ENCODE peak calls at places on chromosome 4, in nine cellular contexts. J is AG04449, S is neural crest cell, Y is bronchial epithelial cell, U is suprapubic skin, O is fibroblast of pulmonary artery, A is activated B cell treated with CpG ODN at 0.5 μM for 24 hours, L is left ventricle myocardium inferior, E is BJ. V is an unnamed sample.

GRCh38 chr4:10023050-10023419 is 1.7 kb upstream of the SLC2A9 start:
- DNase-seq in J (no peak), S (no peak), Y (no peak), U (peak), O (no peak), A (no peak), L (no peak), E (no peak), V (no peak)

GRCh38 chr4:181960384-181960783 is 282.8 kb upstream of the TENM3 start:
- DNase-seq in J (no peak), S (no peak), Y (peak), U (no peak), O (no peak), A (no peak), L (no peak), E (no peak), V (no peak)

GRCh38 chr4:7829687-7830580 is 109.7 kb downstream of the AFAP1 start:
- DNase-seq in J (no peak), S (no peak), Y (no peak), U (no peak), O (no peak), A (no peak), L (no peak), E (no peak), V (no peak)

GRCh38 chr4:143512978-143513313 is 556 bp upstream of the SMARCA5 start:
- DNase-seq in J (no peak), S (no peak), Y (no peak), U (no peak), O (no peak), A (no peak), L (no peak), E (no peak), V (no peak)

GRCh38 chr4:76147454-76148141 is 599 bp downstream of the NUP54 start:
- DNase-seq in J (no peak), S (peak), Y (peak), U (peak), O (peak), A (no peak), L (peak), E (peak), V (peak)

GRCh38 chr4:73001885-73002284 is 67.6 kb downstream of the COX18 start:
- DNase-seq in J (no peak), S (no peak), Y (no peak), U (no peak), O (no peak), A (no peak), L (no peak), E (no peak), V (no peak)

GRCh38 chr4:185080545-185080944 is 62.3 kb downstream of the HELT start:
- DNase-seq in J (no peak), S (no peak), Y (no peak), U (no peak), O (no peak), A (no peak), L (no peak), E (no peak), V (no peak)

GRCh38 chr4:80989921-80990544 is 40.5 kb upstream of the BMP3 start:
- DNase-seq in J (peak), S (peak), Y (peak), U (no peak), O (peak), A (no peak), L (no peak), E (no peak), V (no peak)

GRCh38 chr4:5827108-5828004 is 65.5 kb downstream of the CRMP1 start:
- DNase-seq in J (no peak), S (no peak), Y (no peak), U (no peak), O (peak), A (no peak), L (no peak), E (no peak), V (no peak)

GRCh38 chr4:169909897-169910296 is 116.3 kb downstream of the MFAP3L start:
- DNase-seq in J (no peak), S (no peak), Y (no peak), U (no peak), O (no peak), A (no peak), L (no peak), E (no peak), V (no peak)

GRCh38 chr4:54233697-54234496 is 4.8 kb downstream of the PDGFRA start:
- DNase-seq in J (no peak), S (peak), Y (peak), U (peak), O (peak), A (peak), L (peak), E (no peak), V (peak)

GRCh38 chr4:53601251-53601764 is 10.0 kb upstream of the LNX1 start:
- DNase-seq in J (no peak), S (peak), Y (no peak), U (no peak), O (peak), A (no peak), L (peak), E (no peak), V (no peak)

GRCh38 chr4:7956306-7957112 is 16.8 kb upstream of the AFAP1 start:
- DNase-seq in J (no peak), S (no peak), Y (peak), U (no peak), O (peak), A (no peak), L (no peak), E (no peak), V (no peak)

GRCh38 chr4:4486969-4487368 is 54.9 kb downstream of the STX18 start:
- DNase-seq in J (no peak), S (no peak), Y (no peak), U (no peak), O (no peak), A (no peak), L (no peak), E (no peak), V (no peak)

GRCh38 chr4:68175562-68176155 is 46.0 kb upstream of the TMPRSS11F start:
- DNase-seq in J (peak), S (peak), Y (peak), U (no peak), O (peak), A (no peak), L (no peak), E (peak), V (no peak)
- TF ChIP-seq CTCF in J (peak), S (peak), Y (peak), U (peak), O (peak), A (no peak), L (peak), E (peak), V (no peak)

DNA sequence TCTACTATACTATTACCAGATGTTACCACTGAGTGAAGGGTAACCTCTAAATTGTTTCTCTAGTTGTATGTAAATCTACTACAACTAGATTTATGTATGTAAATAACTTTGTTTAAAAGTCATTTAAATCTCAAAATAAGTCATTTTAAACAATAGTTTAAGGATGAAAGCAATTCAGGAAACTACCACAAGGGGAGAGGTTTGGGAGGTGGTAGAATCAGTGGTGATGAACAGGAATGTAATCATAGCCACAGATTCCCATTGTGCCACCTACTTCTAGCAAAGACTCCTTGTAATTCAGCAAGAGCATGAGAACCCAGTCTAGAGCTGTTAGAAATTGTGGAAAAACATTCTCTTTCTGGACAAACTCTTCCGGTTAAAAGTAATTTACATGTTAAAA is 234.6 kb downstream of the SLC7A11 start:
- DNase-seq in J (no peak), S (no peak), Y (peak), U (no peak), O (peak), A (no peak), L (no peak), E (no peak), V (no peak)
- TF ChIP-seq CTCF in J (no peak), S (peak), Y (peak), U (no peak), O (peak), A (no peak), L (no peak), E (peak), V (no peak)

GRCh38 chr4:138334346-138335016 is 92.3 kb upstream of the SLC7A11 start:
- DNase-seq in J (no peak), S (no peak), Y (no peak), U (no peak), O (no peak), A (no peak), L (no peak), E (no peak), V (no peak)
- TF ChIP-seq CTCF in J (no peak), S (no peak), Y (no peak), U (no peak), O (no peak), A (no peak), L (no peak), E (no peak), V (no peak)

GRCh38 chr4:44186096-44186849 is 262.3 kb downstream of the KCTD8 start:
- DNase-seq in J (no peak), S (no peak), Y (no peak), U (no peak), O (no peak), A (no peak), L (no peak), E (no peak), V (no peak)
- TF ChIP-seq CTCF in J (no peak), S (no peak), Y (no peak), U (no peak), O (no peak), A (no peak), L (no peak), E (no peak), V (no peak)

GRCh38 chr4:16603178-16603577 is 295.3 kb downstream of the LDB2 start:
- DNase-seq in J (no peak), S (no peak), Y (no peak), U (no peak), O (no peak), A (no peak), L (no peak), E (no peak), V (no peak)
- TF ChIP-seq CTCF in J (no peak), S (no peak), Y (no peak), U (no peak), O (no peak), A (no peak), L (no peak), E (no peak), V (no peak)

DNA sequence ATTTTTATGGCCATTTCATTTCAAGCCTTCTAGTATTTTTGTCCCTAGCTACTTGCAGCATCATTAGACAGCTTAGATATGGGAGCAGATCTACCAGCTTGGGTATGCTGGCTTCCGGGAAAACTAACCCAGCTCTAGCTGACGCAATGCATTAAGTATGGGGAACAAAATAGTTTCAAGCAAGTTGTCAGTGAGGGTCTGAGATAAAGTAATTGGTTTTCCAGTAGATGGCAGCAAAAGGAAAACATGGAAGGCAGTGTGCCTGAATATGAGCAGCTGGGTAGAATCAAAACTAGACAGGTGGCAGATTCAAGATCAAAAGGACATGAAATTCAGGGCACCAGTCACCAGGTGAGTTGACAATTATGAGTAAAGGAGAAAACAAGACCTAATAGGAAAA is 340.9 kb upstream of the CTSO start:
- DNase-seq in J (peak), S (no peak), Y (peak), U (no peak), O (peak), A (no peak), L (no peak), E (no peak), V (no peak)
- TF ChIP-seq CTCF in J (peak), S (peak), Y (no peak), U (no peak), O (peak), A (no peak), L (no peak), E (peak), V (no peak)